ENCODE peak calls at places on chromosomes 16 and 17, in four cellular contexts. A is K562, E is HepG2, C is GM12878. B is an unnamed sample.

GRCh38 chr16:87828071-87828971 is 41.0 kb downstream of the SLC7A5 start:
- DNase-seq in C (no peak), E (no peak), A (no peak), B (no peak)

GRCh38 chr17:82092628-82092994 is 5.4 kb downstream of the FASN start:
- DNase-seq in E (no peak), C (no peak), A (no peak), B (no peak)

GRCh38 chr17:5115673-5116651 is at the start of gene USP6:
- DNase-seq in E (no peak), C (no peak), A (no peak), B (peak; percentile 25)

GRCh38 chr17:45380046-45380765 is 52.5 kb downstream of the ARHGAP27 start:
- DNase-seq in E (no peak), A (no peak), C (no peak), B (no peak)

GRCh38 chr17:41002814-41003213 is 3.1 kb upstream of the KRTAP3-2 start:
- DNase-seq in E (peak; percentile 79), C (no peak), A (no peak), B (no peak)

GRCh38 chr17:79242393-79242792 is 167.8 kb downstream of the ENGASE start:
- DNase-seq in A (no peak), E (no peak), C (no peak), B (no peak)

GRCh38 chr17:7862692-7863437 is 5.1 kb downstream of the CYB5D1 start:
- DNase-seq in C (no peak), A (peak; percentile 48), E (peak; percentile 91), B (peak; percentile 77)

GRCh38 chr16:77660311-77660710 is 62.0 kb upstream of the NUDT7 start:
- DNase-seq in A (peak; percentile 13), C (no peak), E (peak; percentile 35), B (no peak)

GRCh38 chr17:9986754-9987382 is 81.8 kb upstream of the RCVRN start:
- DNase-seq in A (no peak), C (no peak), E (no peak), B (no peak)

GRCh38 chr16:17170435-17170834 is 300.3 kb downstream of the XYLT1 start:
- DNase-seq in C (no peak), A (no peak), E (no peak), B (no peak)

GRCh38 chr17:19996502-19996901 is 12.7 kb upstream of the SPECC1 start:
- DNase-seq in C (no peak), E (no peak), A (no peak), B (peak; percentile 32)

GRCh38 chr17:71187145-71187878 is 933.5 kb upstream of the SOX9 start:
- DNase-seq in E (no peak), A (no peak), C (no peak), B (no peak)

GRCh38 chr17:149897-150575 is 12.7 kb downstream of the SCGB1C2 start:
- DNase-seq in E (no peak), A (peak; percentile 11), C (no peak), B (no peak)

GRCh38 chr16:2040450-2041105 is 7.1 kb downstream of the NTHL1 start:
- DNase-seq in C (no peak), A (no peak), E (no peak), B (no peak)

GRCh38 chr17:49016775-49017463 is 19.7 kb downstream of the IGF2BP1 start:
- DNase-seq in C (no peak), A (no peak), E (no peak), B (no peak)

GRCh38 chr16:55155815-55156214 is 168.2 kb upstream of the IRX6 start:
- DNase-seq in C (no peak), A (peak; percentile 46), E (no peak), B (peak; percentile 44)

GRCh38 chr17:79739148-79740062 is 8.7 kb downstream of the ENPP7 start:
- DNase-seq in E (peak; percentile 57), C (no peak), A (peak; percentile 36), B (no peak)

GRCh38 chr17:49360796-49361128 is 1.3 kb downstream of the ZNF652 start:
- DNase-seq in E (no peak), A (no peak), C (no peak), B (no peak)

GRCh38 chr16:56301391-56301850 is 110.1 kb downstream of the GNAO1 start:
- DNase-seq in C (no peak), E (no peak), A (no peak), B (no peak)

GRCh38 chr17:78793968-78794367 is 11.9 kb upstream of the CYTH1 start:
- DNase-seq in C (no peak), A (no peak), E (no peak), B (no peak)

GRCh38 chr17:48261297-48261880 is 153.8 kb downstream of the SNX11 start:
- DNase-seq in E (peak; percentile 54), A (peak; percentile 65), C (no peak), B (peak; percentile 70)

GRCh38 chr16:56352351-56353053 is 72.8 kb downstream of the AMFR start:
- DNase-seq in A (no peak), C (no peak), E (no peak), B (no peak)

GRCh38 chr16:77499373-77500285 is 64.8 kb upstream of the ADAMTS18 start:
- DNase-seq in E (no peak), A (no peak), C (no peak), B (peak; percentile 8)

GRCh38 chr16:23650674-23651073 is 9.4 kb downstream of the DCTN5 start:
- DNase-seq in A (no peak), C (no peak), E (no peak), B (no peak)

GRCh38 chr16:53511084-53511402 is 8.0 kb upstream of the AKTIP start:
- DNase-seq in A (no peak), E (no peak), C (no peak), B (no peak)

GRCh38 chr17:77143306-77143705 is 2.5 kb downstream of the SEC14L1 start:
- DNase-seq in A (no peak), E (no peak), C (no peak), B (no peak)

GRCh38 chr17:79007504-79008381 is 1.8 kb downstream of the CANT1 start:
- DNase-seq in E (no peak), C (no peak), A (peak; percentile 9), B (no peak)

DNA sequence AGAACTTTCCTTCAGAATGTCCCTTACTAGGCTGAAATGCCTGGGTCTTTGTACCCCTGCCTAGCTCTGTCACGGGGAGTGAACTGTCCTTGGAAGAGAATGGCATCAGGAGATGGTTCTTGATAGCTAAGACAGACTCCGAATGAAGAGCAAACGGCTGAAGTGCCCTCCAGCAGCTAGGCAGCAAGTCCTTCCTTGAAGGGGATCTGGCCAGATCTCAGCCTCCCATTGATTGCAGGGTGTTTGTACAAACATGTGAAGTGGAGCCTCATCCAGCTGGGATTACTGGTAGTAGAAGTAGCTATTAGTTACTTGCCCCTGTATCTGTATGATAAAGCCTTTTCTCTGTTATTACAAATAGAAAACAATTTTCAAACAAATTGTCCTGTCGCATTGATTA is 30.9 kb downstream of the LRRC36 start:
- DNase-seq in E (no peak), A (no peak), C (no peak), B (no peak)
- TF ChIP-seq SP1 in E (no peak), A (no peak), C (no peak), B (no peak)

GRCh38 chr17:28563475-28563874 is 7.8 kb downstream of the PIGS start:
- DNase-seq in C (no peak), E (peak; percentile 73), A (no peak), B (no peak)
- TF ChIP-seq CBFB in C (no peak), E (no peak), A (no peak), B (no peak)

DNA sequence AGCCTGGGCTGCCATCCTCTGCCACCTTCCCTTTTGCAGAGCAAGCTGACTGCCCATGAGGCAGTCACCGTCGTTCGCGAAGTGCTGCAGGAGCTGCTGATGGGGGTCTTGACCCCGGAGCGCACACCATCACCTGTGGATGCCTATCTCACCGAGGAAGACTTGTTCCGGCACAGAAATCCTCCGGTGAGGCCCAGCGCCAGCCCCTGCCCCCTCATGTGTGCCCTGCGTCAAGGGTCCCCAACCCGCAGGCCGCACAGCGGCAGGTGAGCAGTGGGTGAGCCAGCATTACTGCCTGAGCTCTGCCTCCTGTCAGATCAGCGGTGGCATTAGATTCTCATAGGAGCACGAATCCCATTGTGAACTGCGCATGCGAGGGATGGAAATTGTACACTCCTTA is 7.7 kb upstream of the EPN3 start:
- DNase-seq in A (no peak), E (no peak), C (no peak), B (no peak)
- TF ChIP-seq SP1 in A (no peak), E (no peak), C (no peak), B (no peak)

GRCh38 chr16:4966736-4967453 is 8.8 kb downstream of the SEC14L5 start:
- DNase-seq in E (no peak), C (no peak), A (no peak), B (no peak)
- TF ChIP-seq CBFB in E (no peak), C (no peak), A (no peak), B (no peak)

GRCh38 chr17:74149597-74150427 is 53.7 kb upstream of the RPL38 start:
- DNase-seq in C (no peak), A (no peak), E (no peak), B (no peak)
- TF ChIP-seq SP1 in C (no peak), A (no peak), E (no peak), B (no peak)

GRCh38 chr16:89581861-89582563 is 6.5 kb downstream of the CPNE7 start:
- DNase-seq in C (no peak), A (no peak), E (peak; percentile 71), B (no peak)
- TF ChIP-seq CBFB in C (no peak), A (no peak), E (peak; percentile 24), B (no peak)

GRCh38 chr16:85206472-85207356 is 94.4 kb upstream of the CIBAR2 start:
- DNase-seq in C (no peak), E (no peak), A (no peak), B (no peak)

GRCh38 chr16:85208181-85208580 is 95.9 kb upstream of the CIBAR2 start:
- DNase-seq in E (no peak), C (no peak), A (no peak), B (no peak)

GRCh38 chr16:85205747-85206471 is 93.6 kb upstream of the CIBAR2 start:
- DNase-seq in A (peak; percentile 58), E (peak; percentile 47), C (no peak), B (no peak)

GRCh38 chr16:85208643-85209520 is 96.6 kb upstream of the CIBAR2 start:
- DNase-seq in A (no peak), C (no peak), E (no peak), B (no peak)

GRCh38 chr16:85207357-85207921 is 95.2 kb upstream of the CIBAR2 start:
- DNase-seq in C (no peak), E (no peak), A (no peak), B (no peak)
- TF ChIP-seq SP1 in C (no peak), E (no peak), A (no peak), B (no peak)

GRCh38 chr17:4072487-4073157 is 70.2 kb downstream of the ZZEF1 start:
- DNase-seq in E (no peak), C (no peak), A (no peak), B (no peak)
- TF ChIP-seq CBFB in E (no peak), C (no peak), A (no peak), B (no peak)